ENCODE peak calls at places on chromosomes 4 and X, in six cellular contexts. R is GM23338, Z is A549, I is AG09309, S is GM12865, O is mammary epithelial cell. D is an unnamed sample.

GRCh38 chrX:110012818-110013484 is 10.0 kb downstream of the TMEM164 start:
- DNase-seq in R (no peak), Z (no peak), I (no peak), S (no peak), O (no peak), D (no peak)

GRCh38 chr4:80237992-80238391 is 28.5 kb upstream of the FGF5 start:
- DNase-seq in R (no peak), Z (no peak), I (peak), S (no peak), O (peak), D (peak)

GRCh38 chr4:71784569-71785197 is 804 bp upstream of the GC start:
- DNase-seq in R (no peak), Z (no peak), I (no peak), S (no peak), O (no peak), D (no peak)

GRCh38 chrX:45445745-45446412 is 245.2 kb upstream of the DIPK2B start:
- DNase-seq in R (no peak), Z (no peak), I (peak), S (no peak), O (peak), D (peak)

GRCh38 chr4:15610855-15611254 is 44.3 kb downstream of the FBXL5 start:
- DNase-seq in R (no peak), Z (no peak), I (no peak), S (no peak), O (no peak), D (no peak)

GRCh38 chr4:107213410-107213809 is 177.3 kb upstream of the DKK2 start:
- DNase-seq in R (no peak), Z (no peak), I (no peak), S (no peak), O (no peak), D (peak)

GRCh38 chr4:155433636-155434360 is 57.0 kb upstream of the MAP9 start:
- DNase-seq in R (no peak), Z (no peak), I (no peak), S (no peak), O (peak), D (peak)

GRCh38 chrX:1673337-1673736 is 58.5 kb downstream of the ASMT start:
- DNase-seq in R (peak), Z (peak), I (no peak), S (peak), O (no peak), D (no peak)

GRCh38 chrX:18288716-18289115 is 65.8 kb downstream of the SCML2 start:
- DNase-seq in R (peak), Z (no peak), I (no peak), S (no peak), O (no peak), D (no peak)

GRCh38 chr4:90951037-90951436 is 823.8 kb downstream of the CCSER1 start:
- DNase-seq in R (peak), Z (peak), I (no peak), S (no peak), O (peak), D (no peak)

GRCh38 chr4:38224850-38225249 is 264.7 kb downstream of the PTTG2 start:
- DNase-seq in R (no peak), Z (no peak), I (no peak), S (no peak), O (no peak), D (no peak)
- TF ChIP-seq CTCF in R (no peak), Z (no peak), I (no peak), S (no peak), O (no peak), D (no peak)

GRCh38 chrX:12974217-12974796 is 603 bp upstream of the TMSB4X start:
- DNase-seq in R (peak), Z (peak), I (no peak), S (peak), O (peak), D (peak)

GRCh38 chrX:12973561-12974216 is 1.2 kb upstream of the TMSB4X start:
- DNase-seq in R (no peak), Z (no peak), I (no peak), S (peak), O (no peak), D (no peak)

GRCh38 chrX:12971282-12972003 is 3.5 kb upstream of the TMSB4X start:
- DNase-seq in R (no peak), Z (no peak), I (no peak), S (peak), O (no peak), D (no peak)

GRCh38 chrX:12972239-12972638 is 2.7 kb upstream of the TMSB4X start:
- DNase-seq in R (no peak), Z (no peak), I (no peak), S (no peak), O (no peak), D (no peak)

GRCh38 chrX:12972867-12973560 is 1.9 kb upstream of the TMSB4X start:
- DNase-seq in R (no peak), Z (no peak), I (no peak), S (no peak), O (no peak), D (no peak)
- H3K4me3 ChIP-seq in R (no peak), Z (no peak), I (no peak), S (peak), O (no peak), D (no peak)

DNA sequence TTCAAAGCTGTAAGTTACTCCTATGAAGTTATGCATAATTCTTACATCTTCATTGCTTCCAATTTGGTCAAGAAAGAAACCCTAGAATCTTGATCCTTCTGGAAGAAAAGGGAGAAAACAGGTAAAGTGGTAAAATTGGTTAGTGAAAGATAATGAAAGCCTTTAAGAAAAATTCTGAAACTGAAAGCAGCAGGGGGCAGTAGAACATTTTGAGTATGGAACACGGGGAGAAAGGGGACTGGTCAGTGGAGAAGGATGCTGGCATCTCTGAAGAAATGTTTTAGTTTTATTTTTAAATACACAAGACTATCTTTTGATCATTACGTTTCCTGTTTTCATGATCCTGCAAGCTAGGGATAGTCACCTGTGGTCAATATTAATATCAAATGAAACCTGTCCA is 54.3 kb downstream of the SLIT2 start:
- DNase-seq in R (peak), Z (no peak), I (no peak), S (no peak), O (no peak), D (peak)
- TF ChIP-seq CTCF in R (peak), Z (no peak), I (peak), S (no peak), O (no peak), D (peak)

GRCh38 chr4:93834371-93835066 is 6.0 kb downstream of the ATOH1 start:
- DNase-seq in R (peak), Z (no peak), I (no peak), S (no peak), O (no peak), D (no peak)
- H3K4me3 ChIP-seq in R (peak), Z (no peak), I (no peak), S (no peak), O (no peak), D (no peak)

DNA sequence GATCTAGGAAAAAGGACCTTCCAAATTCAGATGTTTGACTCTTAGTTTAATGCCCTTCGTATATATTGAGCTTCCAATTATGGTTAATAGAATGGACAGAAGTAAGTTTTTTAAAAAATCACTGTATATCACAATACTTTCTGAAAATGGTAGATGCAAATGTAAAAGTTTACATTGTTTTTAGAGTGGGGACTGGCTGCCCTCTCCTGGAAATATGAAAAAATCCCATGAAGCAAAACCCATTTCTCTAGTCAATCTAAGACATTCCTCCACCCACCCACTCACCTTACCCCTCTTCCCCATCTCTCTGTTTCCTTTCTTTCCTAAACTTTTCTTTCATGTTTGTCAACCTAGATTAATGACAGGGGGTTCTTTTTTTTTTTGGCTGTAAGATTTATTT is 134.5 kb downstream of the ARHGAP6 start:
- DNase-seq in R (no peak), Z (no peak), I (no peak), S (no peak), O (no peak), D (peak)
- TF ChIP-seq CTCF in R (no peak), Z (peak), I (peak), S (peak), O (peak), D (peak)

GRCh38 chr4:114458728-114459127 is 139.9 kb upstream of the UGT8 start:
- DNase-seq in R (peak), Z (no peak), I (no peak), S (no peak), O (no peak), D (no peak)
- H3K4me3 ChIP-seq in R (peak), Z (no peak), I (no peak), S (no peak), O (no peak), D (no peak)

GRCh38 chr4:40515037-40515397 is 114.6 kb downstream of the RBM47 start:
- DNase-seq in R (no peak), Z (no peak), I (no peak), S (no peak), O (peak), D (no peak)

GRCh38 chr4:40516651-40517050 is 113.0 kb downstream of the RBM47 start:
- DNase-seq in R (peak), Z (no peak), I (no peak), S (peak), O (no peak), D (no peak)

GRCh38 chr4:40511017-40511614 is 118.5 kb downstream of the RBM47 start:
- DNase-seq in R (no peak), Z (no peak), I (no peak), S (no peak), O (no peak), D (no peak)

GRCh38 chr4:40515398-40516293 is 114.0 kb downstream of the RBM47 start:
- DNase-seq in R (peak), Z (peak), I (no peak), S (peak), O (no peak), D (no peak)

DNA sequence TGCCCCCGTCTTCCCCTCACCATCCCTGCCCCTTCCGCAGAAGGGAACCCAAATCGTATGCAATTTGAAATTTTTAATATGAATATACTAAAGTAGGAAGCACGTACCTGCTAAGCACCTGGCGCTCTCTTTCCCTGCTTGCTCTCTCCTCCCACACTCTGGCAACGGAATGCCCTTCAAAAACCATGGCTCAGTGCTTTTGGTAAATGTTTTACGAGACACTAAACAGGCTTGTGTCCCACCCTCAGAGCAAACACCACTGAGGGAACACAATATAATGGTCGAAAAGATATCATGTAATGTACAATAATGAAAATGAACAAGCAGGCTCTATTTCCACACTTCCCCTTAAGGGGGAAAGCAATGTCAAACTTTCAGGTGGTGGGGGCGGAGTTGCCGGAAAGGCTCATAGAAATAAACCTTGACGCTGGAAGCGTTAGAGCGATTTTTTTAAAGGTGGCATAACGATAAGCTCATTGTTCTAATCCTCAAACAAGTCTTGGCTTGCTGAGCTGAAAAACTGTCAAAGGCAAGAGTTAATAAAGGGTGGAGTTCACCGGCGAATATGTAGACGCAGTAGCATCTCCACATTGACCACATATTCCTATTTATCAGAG is 115.1 kb downstream of the RBM47 start:
- DNase-seq in R (no peak), Z (no peak), I (no peak), S (no peak), O (no peak), D (no peak)
- TF ChIP-seq CTCF in R (no peak), Z (no peak), I (no peak), S (no peak), O (no peak), D (no peak)

DNA sequence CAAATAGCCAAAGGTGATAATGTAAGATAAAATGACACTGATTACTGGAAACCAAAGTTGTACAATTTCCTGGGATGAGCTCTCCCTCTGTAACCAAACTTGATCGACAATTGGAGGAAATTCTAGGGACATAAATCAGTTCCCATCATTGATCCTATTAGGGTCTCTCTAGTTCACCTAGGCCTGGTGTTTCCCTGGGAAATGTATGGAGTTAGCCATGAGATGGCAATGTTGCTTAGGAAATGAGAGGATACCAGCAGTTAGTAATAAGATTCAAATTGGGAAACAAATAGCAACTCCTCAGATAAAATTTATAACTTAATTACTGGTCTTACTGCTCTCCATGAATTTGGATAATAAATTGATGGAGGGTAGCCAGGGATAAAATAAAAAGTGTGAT is 52.2 kb downstream of the SPATA18 start:
- DNase-seq in R (peak), Z (no peak), I (no peak), S (no peak), O (peak), D (peak)
- H3K4me3 ChIP-seq in R (no peak), Z (no peak), I (no peak), S (no peak), O (no peak), D (no peak)

DNA sequence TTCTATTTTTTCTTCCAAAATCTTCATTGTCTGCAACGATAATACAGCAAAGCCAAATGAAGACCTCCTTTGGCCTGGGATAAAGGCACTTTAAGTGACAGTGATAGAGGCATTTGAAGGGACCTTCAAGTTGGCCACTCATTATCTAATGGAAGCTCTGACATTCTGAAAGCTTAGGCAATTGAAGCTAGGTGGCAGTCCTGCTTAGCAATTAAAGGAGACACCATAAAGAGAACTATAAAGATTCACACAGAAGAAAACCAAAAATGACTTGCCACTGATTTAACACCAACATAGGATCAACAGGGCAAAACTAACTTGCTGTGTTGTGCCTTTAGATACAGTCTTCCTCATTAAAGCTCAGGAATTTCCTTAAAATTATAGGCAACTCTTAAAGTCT is 103.3 kb upstream of the TSPAN7 start:
- DNase-seq in R (peak), Z (no peak), I (no peak), S (no peak), O (no peak), D (no peak)
- TF ChIP-seq CTCF in R (peak), Z (no peak), I (no peak), S (no peak), O (peak), D (no peak)

GRCh38 chr4:8270418-8270771 is 841 bp downstream of the HTRA3 start:
- DNase-seq in R (no peak), Z (no peak), I (no peak), S (no peak), O (no peak), D (no peak)
- H3K4me3 ChIP-seq in R (peak), Z (peak), I (no peak), S (no peak), O (no peak), D (peak)